ENCODE peak calls at places on chromosomes 3 and 15, in four cellular contexts. N is H1, R is GM12891, L is HepG2. J is an unnamed sample.

GRCh38 chr3:9715764-9716437 is 12.3 kb downstream of the CPNE9 start:
- DNase-seq in R (no peak), L (peak), N (no peak), J (no peak)

GRCh38 chr3:142027713-142028112 is 121.6 kb downstream of the TFDP2 start:
- DNase-seq in L (no peak), N (no peak), R (no peak), J (no peak)

GRCh38 chr15:32994810-32995424 is 199.6 kb downstream of the FMN1 start:
- DNase-seq in N (no peak), L (peak), R (no peak), J (no peak)

GRCh38 chr3:148459931-148460513 is 237.7 kb upstream of the AGTR1 start:
- DNase-seq in L (no peak), R (no peak), N (no peak), J (no peak)

GRCh38 chr15:62887113-62887570 is 155.4 kb upstream of the TPM1 start:
- DNase-seq in L (no peak), R (no peak), N (no peak), J (no peak)

GRCh38 chr3:156816091-156816793 is 9.9 kb upstream of the LEKR1 start:
- DNase-seq in L (no peak), R (no peak), N (no peak), J (peak)

GRCh38 chr3:151393961-151394360 is 9.4 kb upstream of the P2RY12 start:
- DNase-seq in L (no peak), R (no peak), N (no peak), J (no peak)

GRCh38 chr15:90191795-90192494 is 9.2 kb upstream of the SEMA4B start:
- DNase-seq in N (no peak), L (peak), R (no peak), J (no peak)

GRCh38 chr3:50913279-50913678 is 238.6 kb downstream of the DOCK3 start:
- DNase-seq in L (no peak), R (no peak), N (no peak), J (no peak)

GRCh38 chr3:15815696-15816095 is 17.9 kb upstream of the ANKRD28 start:
- DNase-seq in L (peak), N (no peak), R (no peak), J (no peak)

GRCh38 chr3:104596551-104596950 is 770.2 kb upstream of the ALCAM start:
- DNase-seq in N (no peak), L (peak), R (no peak), J (no peak)

GRCh38 chr3:177665122-177665808 is 468.0 kb upstream of the TBL1XR1 start:
- DNase-seq in N (no peak), L (no peak), R (no peak), J (no peak)

GRCh38 chr3:183823963-183824362 is 1.4 kb downstream of the MAP6D1 start:
- DNase-seq in R (no peak), L (no peak), N (no peak), J (no peak)

DNA sequence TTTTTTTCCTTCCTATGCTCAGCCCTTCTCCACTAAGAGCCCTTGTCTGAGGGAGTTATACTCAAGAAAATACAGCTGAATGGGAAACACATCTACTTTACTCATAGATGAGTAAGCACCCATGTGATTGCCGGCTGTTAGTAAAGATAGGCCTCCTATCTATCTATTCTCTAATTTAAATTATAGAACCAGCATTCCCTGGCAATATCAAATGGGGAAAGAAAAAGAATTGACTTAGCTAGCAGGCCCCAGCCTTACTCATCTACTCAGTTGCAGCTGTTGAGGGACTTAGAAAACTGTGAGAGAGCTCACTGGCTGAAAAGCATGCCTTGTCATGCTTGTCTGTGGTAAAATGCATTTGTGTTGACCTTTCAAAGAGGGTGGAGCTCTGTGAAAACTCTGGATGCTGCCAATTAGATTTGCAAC is 116.9 kb upstream of the LRRFIP2 start:
- DNase-seq in R (no peak), N (no peak), L (no peak), J (no peak)
- TF ChIP-seq POLR2A in R (no peak), N (no peak), L (no peak), J (no peak)

DNA sequence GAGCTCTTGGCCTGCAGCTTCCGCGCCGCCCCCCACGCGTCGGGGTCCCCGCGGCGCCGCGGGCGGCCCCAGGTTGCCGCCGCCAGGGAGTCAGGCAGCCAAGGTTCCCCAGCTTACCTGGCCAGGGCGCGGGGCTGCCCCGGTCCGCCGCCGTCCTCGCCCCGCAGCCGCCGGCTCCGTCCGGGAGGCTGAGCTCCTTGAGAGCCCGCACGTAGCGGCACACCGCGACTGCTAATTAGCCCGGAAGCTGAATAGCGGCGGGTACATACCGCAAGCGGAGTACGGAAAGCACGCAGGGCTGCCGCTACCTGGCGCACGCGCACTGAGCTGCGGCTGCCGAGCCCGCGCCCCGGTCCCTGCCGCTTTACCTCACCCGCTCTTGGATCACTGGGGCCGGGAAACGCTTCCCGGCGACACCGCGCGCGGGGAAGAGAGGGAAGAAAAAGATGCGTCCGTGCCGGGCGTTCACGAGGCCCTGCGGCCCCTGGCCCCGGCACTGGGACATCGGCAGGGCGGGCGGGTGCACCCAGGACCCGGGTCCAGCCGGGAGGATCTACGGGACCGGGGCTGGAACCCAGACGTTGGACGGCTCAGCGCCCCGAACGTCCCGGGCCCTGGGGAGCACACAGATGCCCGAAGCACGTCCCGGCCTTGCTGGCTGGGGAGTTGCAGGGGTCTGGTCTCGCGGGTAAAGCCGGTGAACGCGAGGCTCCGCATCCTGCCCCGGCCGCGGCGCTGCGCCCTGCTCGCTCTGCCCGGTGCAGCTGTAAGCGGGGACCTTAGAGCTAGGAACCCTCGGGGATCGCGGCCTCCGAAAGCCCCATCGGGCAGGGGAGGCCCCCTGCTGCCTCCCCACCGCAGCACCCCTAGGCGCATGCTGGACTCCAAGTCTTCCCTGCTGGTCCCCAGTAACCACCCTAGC is at the start of gene GOLGA8B:
- DNase-seq in L (peak), R (peak), N (no peak), J (peak)
- TF ChIP-seq POLR2AphosphoS5 in L (peak), R (no peak), N (no peak), J (no peak)

GRCh38 chr3:194483850-194484249 is 3.0 kb downstream of the ATP13A3 start:
- DNase-seq in R (no peak), N (no peak), L (no peak), J (no peak)

GRCh38 chr3:194484614-194485013 is 2.2 kb downstream of the ATP13A3 start:
- DNase-seq in L (no peak), N (no peak), R (no peak), J (no peak)

GRCh38 chr3:194486540-194487288 is at the start of gene ATP13A3:
- DNase-seq in L (peak), N (peak), R (peak), J (peak)

GRCh38 chr3:194485876-194486539 is 794 bp downstream of the ATP13A3 start:
- DNase-seq in R (peak), N (no peak), L (no peak), J (peak)

GRCh38 chr3:194485471-194485875 is 1.3 kb downstream of the ATP13A3 start:
- DNase-seq in L (no peak), R (no peak), N (no peak), J (no peak)
- TF ChIP-seq TAF1 in L (no peak), R (no peak), N (no peak), J (no peak)

DNA sequence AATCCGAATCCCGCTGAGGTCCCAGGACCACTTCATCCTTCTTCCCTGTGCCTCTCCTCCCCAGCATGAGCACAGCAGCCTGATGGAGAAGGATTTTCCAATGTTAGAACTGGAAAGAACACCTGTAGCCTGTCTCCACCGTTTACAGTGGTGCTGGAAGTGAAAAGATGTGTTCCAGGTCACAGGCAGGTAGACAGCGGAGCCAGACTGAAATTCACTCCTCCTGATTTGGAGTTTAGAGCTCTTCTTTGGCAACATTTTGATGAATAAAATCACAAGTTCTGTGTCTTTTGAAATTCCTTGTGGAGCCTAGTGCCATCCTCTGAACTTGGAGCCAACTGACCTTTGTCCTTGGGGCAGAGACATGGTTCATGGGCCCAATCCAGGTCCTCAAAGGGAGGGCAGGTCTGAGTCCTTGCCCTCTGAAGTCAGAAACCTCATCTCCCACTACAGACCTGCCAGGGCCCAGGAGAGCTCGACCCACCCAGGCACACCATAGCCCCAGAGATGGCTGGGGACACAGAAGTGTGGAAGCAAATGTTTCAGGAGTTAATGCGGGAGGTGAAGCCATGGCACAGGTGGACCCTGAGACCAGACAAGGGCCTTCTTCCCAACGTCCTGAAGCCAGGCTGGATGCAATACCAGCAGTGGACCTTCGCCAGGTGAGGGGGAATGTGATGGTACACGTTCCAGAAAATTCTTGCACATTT is at the start of gene RTP3:
- DNase-seq in N (no peak), L (no peak), R (no peak), J (no peak)
- TF ChIP-seq POLR2A in N (no peak), L (no peak), R (no peak), J (no peak)

DNA sequence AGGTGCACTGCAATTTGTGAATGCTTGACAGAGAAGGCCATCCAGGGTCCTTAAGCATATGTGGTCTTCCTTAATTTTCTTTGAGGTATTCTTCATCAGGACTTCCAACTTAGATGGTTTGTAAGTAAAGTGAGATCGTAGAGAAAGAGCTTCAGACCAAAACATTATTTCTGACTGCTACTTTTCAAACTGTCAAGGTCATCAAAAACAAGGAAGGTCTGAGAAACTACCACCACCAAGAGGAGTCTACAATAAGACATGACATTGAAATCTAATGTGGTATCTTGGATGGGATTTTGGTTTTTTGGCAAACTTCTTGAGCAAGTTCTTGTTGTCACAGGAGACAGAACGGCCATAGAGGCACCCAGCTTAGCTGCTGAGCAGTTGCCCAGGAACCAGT is 20.0 kb upstream of the RNF111 start:
- DNase-seq in L (no peak), R (no peak), N (no peak), J (no peak)
- TF ChIP-seq POLR2AphosphoS5 in L (no peak), R (no peak), N (no peak), J (no peak)

DNA sequence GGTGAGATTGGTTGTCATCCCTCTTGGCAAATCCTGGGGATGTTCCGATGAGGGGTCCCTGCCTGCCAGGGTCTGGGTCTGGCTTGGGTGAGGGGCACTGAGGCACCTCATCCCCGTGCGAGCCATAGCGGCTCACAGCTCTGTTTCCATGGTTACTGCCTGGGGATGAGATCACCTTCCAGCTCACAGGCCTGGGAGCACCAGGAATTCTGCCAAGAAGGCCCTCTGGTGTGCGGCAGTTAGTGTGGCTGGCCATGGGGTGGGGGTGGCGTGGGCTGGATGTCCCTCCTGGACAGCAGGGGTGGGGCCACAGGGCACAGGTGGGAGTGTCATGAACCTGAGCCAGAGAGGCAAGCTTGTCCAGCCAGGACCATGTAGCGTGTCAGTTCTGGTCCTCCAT is 22.1 kb upstream of the PRR23E start:
- DNase-seq in L (no peak), N (no peak), R (no peak), J (no peak)
- TF ChIP-seq TAF1 in L (no peak), N (no peak), R (no peak), J (no peak)

GRCh38 chr15:82108489-82109078 is 62.8 kb upstream of the MEX3B start:
- DNase-seq in R (peak), L (peak), N (peak), J (peak)
- TF ChIP-seq POLR2A in R (no peak), L (no peak), N (no peak), J (no peak)

GRCh38 chr3:12868039-12869024 is 27.0 kb upstream of the RPL32 start:
- DNase-seq in N (peak), L (peak), R (peak), J (peak)
- TF ChIP-seq POLR2AphosphoS5 in N (no peak), L (no peak), R (no peak), J (no peak)

GRCh38 chr15:74833376-74834107 is 7.1 kb downstream of the CPLX3 start:
- DNase-seq in N (no peak), R (no peak), L (no peak), J (no peak)

GRCh38 chr15:74832826-74833225 is 6.4 kb downstream of the CPLX3 start:
- DNase-seq in R (no peak), N (no peak), L (no peak), J (no peak)

GRCh38 chr15:74837482-74837881 is 5.5 kb downstream of the ULK3 start:
- DNase-seq in L (no peak), R (no peak), N (no peak), J (no peak)

GRCh38 chr15:74836846-74837245 is 6.1 kb downstream of the ULK3 start:
- DNase-seq in N (no peak), R (no peak), L (no peak), J (no peak)

DNA sequence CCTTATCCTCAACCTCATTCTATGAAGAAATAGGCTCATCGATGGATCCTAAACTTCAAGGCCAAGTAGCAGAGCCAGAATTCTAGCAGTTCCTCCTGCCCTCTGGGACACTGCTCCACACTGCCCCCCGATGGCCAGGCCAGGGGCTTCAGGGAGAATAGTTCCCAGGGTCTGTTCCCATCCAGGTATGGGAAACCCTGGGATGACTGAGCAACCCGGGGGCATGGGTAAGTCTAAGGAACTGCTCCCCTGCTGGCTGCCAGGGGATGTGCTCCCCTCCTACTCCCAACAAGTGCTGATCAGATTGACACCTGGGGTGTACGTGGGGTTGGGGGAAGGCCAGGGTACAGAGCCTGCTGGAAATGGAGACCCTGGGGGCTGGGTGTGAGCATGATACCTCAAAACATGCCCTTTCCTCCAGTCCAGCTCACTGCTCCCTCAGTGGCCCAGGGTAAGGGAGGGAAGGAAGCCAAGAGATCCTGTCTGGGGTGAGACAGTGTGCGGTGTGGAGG is 7.6 kb downstream of the ULK3 start:
- DNase-seq in R (peak), N (peak), L (peak), J (peak)
- TF ChIP-seq TAF1 in R (no peak), N (no peak), L (no peak), J (no peak)